ENCODE peak calls at places on chromosomes 2 and 18, in six cellular contexts. U is astrocyte, B is H9, E is endodermal cell, Y is adrenal gland, M is ascending aorta. D is an unnamed sample.

GRCh38 chr2:9975328-9975727 is 23.8 kb downstream of the GRHL1 start:
- DNase-seq in Y (no peak), E (no peak), U (peak; percentile 51), M (no peak), B (no peak), D (no peak)

GRCh38 chr2:19860022-19860421 is 41.8 kb downstream of the TTC32 start:
- DNase-seq in M (peak; percentile 96), U (no peak), Y (peak; percentile 32), B (no peak), E (no peak), D (peak; percentile 49)

GRCh38 chr2:34096552-34097171 is 497.6 kb upstream of the FAM98A start:
- DNase-seq in E (peak; percentile 83), M (no peak), Y (peak; percentile 38), U (peak; percentile 25), B (peak; percentile 36), D (peak; percentile 31)

GRCh38 chr18:9094307-9095226 is 7.9 kb upstream of the NDUFV2 start:
- DNase-seq in B (no peak), M (no peak), Y (no peak), U (peak; percentile 86), E (no peak), D (peak; percentile 29)

GRCh38 chr2:219570924-219571310 is 422 bp downstream of the OBSL1 start:
- DNase-seq in M (no peak), U (peak; percentile 13), B (no peak), E (no peak), Y (peak; percentile 50), D (no peak)

GRCh38 chr2:233844064-233844807 is 10.1 kb downstream of the HJURP start:
- DNase-seq in Y (no peak), B (no peak), M (no peak), U (no peak), E (no peak), D (no peak)

GRCh38 chr2:228786932-228787331 is 484.2 kb downstream of the PID1 start:
- DNase-seq in Y (no peak), E (no peak), M (no peak), B (no peak), U (no peak), D (no peak)

GRCh38 chr18:74310411-74310810 is 5.2 kb upstream of the C18orf63 start:
- DNase-seq in E (no peak), Y (no peak), B (peak; percentile 49), U (no peak), M (no peak), D (peak; percentile 29)

DNA sequence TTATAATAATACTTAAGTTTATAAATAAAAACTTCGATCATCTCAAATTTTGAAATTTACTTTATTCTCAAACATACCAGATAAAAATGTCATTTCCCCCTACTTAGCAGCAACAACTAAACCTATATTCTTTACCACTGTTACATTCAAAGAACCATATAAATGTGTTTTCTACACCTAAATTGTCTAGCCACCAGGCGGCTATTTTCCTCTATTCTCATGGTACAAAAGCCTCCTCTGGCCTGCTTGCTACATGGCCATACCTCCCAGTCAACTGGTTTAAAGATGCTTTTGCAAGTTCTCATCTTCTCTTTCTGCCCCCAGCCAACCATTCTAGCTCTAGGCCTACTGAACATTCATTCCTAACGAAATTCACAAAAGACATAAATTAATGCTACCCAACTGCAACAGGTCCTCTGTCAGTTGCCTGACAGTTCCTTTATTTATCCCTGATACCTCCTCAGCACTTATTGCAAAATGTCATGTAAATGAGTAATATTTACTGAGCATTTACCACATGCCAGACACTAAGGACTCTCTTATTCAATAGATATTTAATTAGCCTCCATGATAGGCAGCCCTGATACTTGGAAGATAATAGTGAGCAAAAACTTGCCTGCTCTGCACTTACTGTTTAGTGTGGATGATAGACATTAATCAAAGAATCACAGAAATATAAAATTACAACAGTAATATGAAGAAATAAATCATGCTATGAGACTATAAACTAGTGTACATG is 5.0 kb downstream of the C1D start:
- DNase-seq in U (no peak), Y (no peak), E (no peak), M (no peak), B (no peak), D (no peak)
- TF ChIP-seq CTCF in U (no peak), Y (no peak), E (peak; percentile 56), M (no peak), B (no peak), D (no peak)

DNA sequence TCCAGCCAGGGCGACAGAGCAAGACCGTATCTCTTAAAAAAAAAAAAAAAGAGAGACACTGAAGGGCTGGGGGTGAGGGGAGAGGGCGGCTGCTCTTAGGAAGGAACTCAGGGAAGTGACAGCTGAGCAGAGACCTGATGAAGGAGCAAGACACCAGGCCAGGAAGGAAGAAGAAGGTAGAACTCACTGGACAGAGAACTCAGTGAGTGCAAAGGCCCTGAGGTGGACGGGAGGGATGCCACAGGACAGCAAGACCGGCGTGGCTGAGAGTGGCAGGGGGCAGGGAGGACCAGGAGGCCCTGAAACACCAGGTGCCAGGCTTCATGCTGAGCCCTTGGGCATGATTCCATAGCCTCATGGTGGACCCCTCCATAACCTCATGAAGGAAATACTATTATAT is 18.2 kb downstream of the BIN1 start:
- DNase-seq in B (no peak), Y (no peak), E (no peak), U (no peak), M (no peak), D (no peak)
- H3K27ac ChIP-seq in B (no peak overlapping the region), Y (no peak overlapping the region), E (no peak overlapping the region), U (no peak overlapping the region), M (peak overlapping the region; percentile 6), D (no peak overlapping the region)

GRCh38 chr2:130351495-130352125 is 4.2 kb upstream of the PTPN18 start:
- DNase-seq in U (no peak), M (no peak), E (no peak), Y (no peak), B (no peak), D (no peak)
- TF ChIP-seq CTCF in U (no peak), M (no peak), E (no peak), Y (no peak), B (no peak), D (no peak)

GRCh38 chr2:85775406-85776381 is 21.9 kb downstream of the ATOH8 start:
- DNase-seq in E (no peak), Y (no peak), U (no peak), M (no peak), B (no peak), D (no peak)

GRCh38 chr2:85772841-85773491 is 19.2 kb downstream of the ATOH8 start:
- DNase-seq in B (no peak), E (no peak), U (no peak), Y (peak; percentile 35), M (no peak), D (no peak)

GRCh38 chr2:85773692-85774091 is 19.9 kb downstream of the ATOH8 start:
- DNase-seq in B (no peak), E (no peak), Y (no peak), M (no peak), U (no peak), D (no peak)

GRCh38 chr2:85772019-85772745 is 18.4 kb downstream of the ATOH8 start:
- DNase-seq in M (peak; percentile 99), Y (peak; percentile 99), U (peak; percentile 99), E (peak; percentile 75), B (peak; percentile 65), D (peak; percentile 92)

GRCh38 chr2:85774126-85774978 is 20.6 kb downstream of the ATOH8 start:
- DNase-seq in U (no peak), E (no peak), B (no peak), M (no peak), Y (no peak), D (no peak)
- H3K27ac ChIP-seq in U (no peak overlapping the region), E (no peak overlapping the region), B (no peak overlapping the region), M (peak overlapping the region; percentile 93), Y (no peak overlapping the region), D (peak overlapping the region; percentile 98)

GRCh38 chr18:42635378-42636048 is 480.0 kb downstream of the RIT2 start:
- DNase-seq in B (peak; percentile 32), E (peak; percentile 64), Y (no peak), M (no peak), U (no peak), D (no peak)
- TF ChIP-seq CTCF in B (peak; percentile 64), E (peak; percentile 72), Y (no peak), M (no peak), U (no peak), D (no peak)

DNA sequence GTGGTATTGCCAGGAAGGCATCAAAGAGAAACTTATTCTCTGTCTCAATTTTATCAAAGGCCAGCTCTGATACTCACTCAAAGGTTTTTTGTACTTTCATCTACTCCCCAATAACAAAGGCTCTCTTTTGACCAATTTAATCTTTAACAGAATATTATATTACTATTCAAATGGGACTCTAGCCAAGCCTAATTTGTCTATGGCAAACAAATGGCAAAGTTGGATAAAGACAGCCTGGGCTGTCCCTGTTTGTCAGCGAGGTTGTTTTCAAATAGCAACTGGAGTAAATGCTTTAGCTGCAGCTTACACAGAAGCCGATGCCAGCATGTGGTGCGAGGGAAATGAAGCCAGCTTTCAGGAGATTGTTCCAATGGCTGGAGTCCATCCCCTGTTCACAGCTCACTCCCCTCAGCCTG is 80.1 kb upstream of the CTNNA2 start:
- DNase-seq in M (no peak), B (no peak), Y (no peak), E (no peak), U (no peak), D (no peak)
- H3K27ac ChIP-seq in M (no peak overlapping the region), B (no peak overlapping the region), Y (no peak overlapping the region), E (no peak overlapping the region), U (no peak overlapping the region), D (no peak overlapping the region)

GRCh38 chr2:73267008-73267407 is 17.3 kb downstream of the FBXO41 start:
- DNase-seq in Y (no peak), E (no peak), M (no peak), B (no peak), U (no peak), D (no peak)

GRCh38 chr2:73269686-73270465 is 14.4 kb downstream of the FBXO41 start:
- DNase-seq in U (no peak), E (peak; percentile 27), M (no peak), B (no peak), Y (no peak), D (no peak)

GRCh38 chr2:73268368-73268830 is 15.9 kb downstream of the FBXO41 start:
- DNase-seq in U (no peak), Y (no peak), B (no peak), M (no peak), E (no peak), D (no peak)

GRCh38 chr2:73266061-73266891 is 18.0 kb downstream of the FBXO41 start:
- DNase-seq in Y (no peak), B (no peak), M (no peak), U (peak; percentile 31), E (no peak), D (no peak)

DNA sequence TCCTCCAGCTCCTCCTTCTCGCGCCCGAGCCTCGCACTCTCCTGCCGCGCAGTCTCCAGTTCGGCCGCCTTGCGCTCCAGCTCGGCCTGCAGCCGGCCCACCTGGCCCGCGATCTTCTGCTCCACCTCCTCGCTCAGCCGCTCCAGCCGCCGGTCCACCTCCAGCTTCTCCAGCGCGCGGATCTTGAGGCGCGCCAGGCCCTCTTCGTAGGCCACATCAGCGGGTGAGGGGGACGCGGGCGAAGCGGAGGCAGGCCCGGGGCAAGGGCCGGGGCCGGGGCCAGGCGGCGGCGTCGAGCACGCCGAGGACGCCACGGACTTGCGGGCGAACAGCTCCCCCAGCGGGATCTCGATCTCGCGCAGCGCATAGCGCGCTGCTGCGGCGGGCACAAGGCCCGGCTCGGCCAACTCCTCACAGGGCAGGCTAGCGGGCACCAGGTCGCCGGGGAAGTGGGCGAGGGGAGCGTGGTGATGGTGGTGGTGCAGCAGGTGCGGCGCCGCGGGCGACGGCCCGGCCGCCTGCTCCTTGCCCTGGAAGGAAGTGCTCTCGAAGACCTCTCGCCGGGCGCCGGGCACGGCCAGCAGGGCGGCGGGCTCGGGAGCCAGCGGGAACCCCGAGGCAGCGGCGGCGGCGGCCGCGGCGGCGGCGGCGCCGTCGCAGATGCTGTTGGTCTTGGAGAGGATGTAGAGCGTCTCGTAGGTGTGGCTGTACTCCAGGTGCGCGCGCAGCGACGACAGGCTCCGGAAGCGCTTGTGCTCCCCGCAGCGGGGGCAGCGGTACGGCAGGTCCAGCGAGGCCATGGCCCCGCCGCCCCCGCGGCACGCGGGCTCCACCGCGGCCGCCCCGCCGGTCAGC is 15.2 kb downstream of the FBXO41 start:
- DNase-seq in U (no peak), M (no peak), Y (no peak), E (peak; percentile 91), B (peak; percentile 88), D (peak; percentile 71)
- TF ChIP-seq CTCF in U (no peak), M (no peak), Y (no peak), E (peak; percentile 57), B (peak; percentile 38), D (peak; percentile 3)